ENCODE peak calls at places on chromosomes 5 and 9, in four cellular contexts. U, X, O and B are unnamed samples.

GRCh38 chr9:109342878-109343277 is 22.0 kb upstream of the EPB41L4B start:
- DNase-seq in X (no peak), O (no peak), U (no peak), B (no peak)

GRCh38 chr5:111635946-111636315 is 121.1 kb downstream of the NREP start:
- DNase-seq in U (no peak), O (no peak), X (no peak), B (peak)

GRCh38 chr5:45454114-45454513 is 242.1 kb downstream of the HCN1 start:
- DNase-seq in O (no peak), U (peak), X (no peak), B (peak)

GRCh38 chr5:378301-378891 is 56.9 kb downstream of the AHRR start:
- DNase-seq in U (no peak), O (no peak), X (no peak), B (peak)

GRCh38 chr5:177373806-177374205 is 10.4 kb upstream of the SLC34A1 start:
- DNase-seq in X (no peak), O (no peak), U (no peak), B (no peak)

GRCh38 chr9:110143969-110144545 is 63.9 kb downstream of the C9orf152 start:
- DNase-seq in O (no peak), U (no peak), X (peak), B (no peak)

GRCh38 chr9:121405899-121406298 is 35.8 kb upstream of the STOM start:
- DNase-seq in O (no peak), U (no peak), X (no peak), B (no peak)

GRCh38 chr9:28678097-28678496 is 1104.8 kb upstream of the C9orf72 start:
- DNase-seq in O (no peak), X (peak), U (no peak), B (no peak)

GRCh38 chr9:136862849-136863622 is 3.1 kb downstream of the EDF1 start:
- DNase-seq in U (no peak), O (no peak), X (no peak), B (no peak)

GRCh38 chr9:128554155-128554862 is 1.9 kb downstream of the SPTAN1 start:
- DNase-seq in O (no peak), U (peak), X (peak), B (peak)

GRCh38 chr9:136997830-136998234 is 1.5 kb upstream of the CLIC3 start:
- DNase-seq in U (no peak), O (no peak), X (no peak), B (no peak)

GRCh38 chr5:96017951-96018350 is 56.3 kb upstream of the ELL2 start:
- DNase-seq in X (no peak), U (no peak), O (no peak), B (peak)

GRCh38 chr9:128575469-128575868 is 23.1 kb downstream of the SPTAN1 start:
- DNase-seq in U (no peak), O (no peak), X (no peak), B (peak)

GRCh38 chr5:171520300-171521170 is 101.1 kb downstream of the FGF18 start:
- DNase-seq in X (no peak), U (peak), O (no peak), B (peak)

GRCh38 chr5:62000646-62001045 is 305.4 kb upstream of the KIF2A start:
- DNase-seq in U (no peak), X (no peak), O (no peak), B (no peak)

GRCh38 chr5:109529520-109529919 is 119.7 kb upstream of the PJA2 start:
- DNase-seq in U (no peak), X (peak), O (no peak), B (peak)

GRCh38 chr9:20276762-20277161 is 345.5 kb downstream of the MLLT3 start:
- DNase-seq in U (no peak), O (no peak), X (no peak), B (no peak)

GRCh38 chr5:57774439-57774838 is 291.8 kb upstream of the ACTBL2 start:
- DNase-seq in O (no peak), U (no peak), X (no peak), B (no peak)

DNA sequence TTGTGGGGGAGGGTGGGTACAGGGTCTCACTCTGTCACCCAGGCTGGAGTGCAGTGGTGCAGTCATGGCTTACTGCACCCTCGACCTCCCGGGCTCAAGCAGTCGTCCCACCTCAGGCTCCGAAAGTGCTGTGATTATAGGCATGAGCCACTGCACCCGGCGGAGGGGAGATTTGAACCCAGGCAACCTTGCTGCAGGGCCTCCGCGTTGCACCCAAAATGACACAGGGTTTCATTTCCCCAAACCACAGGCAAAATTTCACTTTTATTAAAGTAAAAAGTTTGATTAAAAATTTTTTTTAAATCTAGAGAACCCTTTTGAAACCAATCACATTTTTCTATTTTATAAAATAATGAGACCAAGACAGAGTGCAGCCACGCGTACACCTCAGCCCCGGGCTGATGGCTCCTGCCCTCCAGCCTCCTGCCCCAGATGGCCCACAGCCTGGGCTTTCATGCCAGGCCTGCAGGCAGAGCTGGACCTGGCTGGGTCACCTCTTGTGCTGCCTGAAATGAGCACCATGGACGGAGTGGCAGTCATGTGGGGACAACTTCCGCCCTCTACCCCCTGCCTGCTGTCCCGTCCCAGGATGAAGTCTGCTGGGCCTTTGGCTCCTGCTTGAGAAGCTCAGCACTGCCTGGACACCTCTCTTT is 30.5 kb downstream of the USP20 start:
- DNase-seq in X (no peak), U (no peak), O (no peak), B (no peak)
- H3K4me3 ChIP-seq in X (no peak), U (no peak), O (no peak), B (no peak)

GRCh38 chr9:135608999-135609317 is 30.4 kb downstream of the GLT6D1 start:
- DNase-seq in O (no peak), X (no peak), U (no peak), B (no peak)
- TF ChIP-seq CTCF in O (no peak), X (no peak), U (no peak), B (no peak)

GRCh38 chr5:14148483-14148882 is 5.3 kb downstream of the TRIO start:
- DNase-seq in U (no peak), O (no peak), X (no peak), B (no peak)
- H3K4me3 ChIP-seq in U (no peak), O (no peak), X (no peak), B (no peak)

GRCh38 chr5:34658023-34658422 is 1.9 kb downstream of the RAI14 start:
- DNase-seq in O (no peak), U (no peak), X (no peak), B (peak)

GRCh38 chr5:34657550-34657921 is 1.4 kb downstream of the RAI14 start:
- DNase-seq in U (peak), O (no peak), X (peak), B (peak)

GRCh38 chr5:34656700-34657549 is 797 bp downstream of the RAI14 start:
- DNase-seq in U (peak), O (no peak), X (peak), B (no peak)

GRCh38 chr5:34655354-34655991 is 655 bp upstream of the RAI14 start:
- DNase-seq in O (no peak), X (peak), U (peak), B (peak)

GRCh38 chr5:34656001-34656699 is at the start of gene RAI14:
- DNase-seq in O (no peak), X (peak), U (peak), B (peak)
- TF ChIP-seq CTCF in O (no peak), X (no peak), U (no peak), B (no peak)

GRCh38 chr9:27227192-27227591 is 69.8 kb downstream of the EQTN start:
- DNase-seq in U (no peak), X (peak), O (no peak), B (peak)
- H3K4me3 ChIP-seq in U (no peak), X (no peak), O (no peak), B (no peak)

GRCh38 chr9:135478858-135479468 is 619 bp upstream of the PPP1R26 start:
- DNase-seq in O (no peak), U (peak), X (peak), B (peak)
- TF ChIP-seq CTCF in O (no peak), U (no peak), X (no peak), B (no peak)

GRCh38 chr9:133477461-133477860 is 1.4 kb downstream of the SLC2A6 start:
- DNase-seq in O (no peak), X (no peak), U (no peak), B (no peak)
- H3K4me3 ChIP-seq in O (no peak), X (no peak), U (no peak), B (no peak)

GRCh38 chr5:138065102-138065501 is 18.7 kb upstream of the WNT8A start:
- DNase-seq in X (no peak), U (no peak), O (no peak), B (no peak)
- TF ChIP-seq CTCF in X (no peak), U (no peak), O (no peak), B (peak)

GRCh38 chr5:170159947-170160346 is 54.2 kb downstream of the FOXI1 start:
- DNase-seq in X (no peak), U (no peak), O (no peak), B (no peak)
- H3K4me3 ChIP-seq in X (no peak), U (no peak), O (no peak), B (no peak)